ENCODE peak calls at places on chromosomes 2 and 18, in five cellular contexts. One of them, this sample, is unnamed.

GRCh38 chr2:12261993-12262680 is 454.6 kb upstream of the TRIB2 start:
- DNase-seq in lower leg skin: no peak
- DNase-seq in nephron progenitor cell: no peak
- DNase-seq in HuH-7: no peak
- DNase-seq in astrocyte of the spinal cord: peak
- DNase-seq in this sample: no peak

GRCh38 chr2:103459302-103459701 is 697.5 kb downstream of the TMEM182 start:
- DNase-seq in nephron progenitor cell: no peak
- DNase-seq in lower leg skin: no peak
- DNase-seq in astrocyte of the spinal cord: no peak
- DNase-seq in HuH-7: no peak
- DNase-seq in this sample: no peak

GRCh38 chr18:78789850-78790249 is 189.8 kb upstream of the SALL3 start:
- DNase-seq in lower leg skin: no peak
- DNase-seq in HuH-7: no peak
- DNase-seq in astrocyte of the spinal cord: no peak
- DNase-seq in nephron progenitor cell: no peak
- DNase-seq in this sample: no peak

GRCh38 chr2:146661494-146662096 is 1183.2 kb upstream of the ACVR2A start:
- DNase-seq in astrocyte of the spinal cord: peak
- DNase-seq in lower leg skin: no peak
- DNase-seq in HuH-7: no peak
- DNase-seq in nephron progenitor cell: no peak
- DNase-seq in this sample: peak

GRCh38 chr2:54767921-54768320 is 44.5 kb downstream of the EML6 start:
- DNase-seq in lower leg skin: no peak
- DNase-seq in HuH-7: no peak
- DNase-seq in nephron progenitor cell: no peak
- DNase-seq in astrocyte of the spinal cord: peak
- DNase-seq in this sample: no peak

GRCh38 chr2:40256649-40257048 is 195.2 kb downstream of the SLC8A1 start:
- DNase-seq in HuH-7: peak
- DNase-seq in nephron progenitor cell: no peak
- DNase-seq in astrocyte of the spinal cord: no peak
- DNase-seq in lower leg skin: no peak
- DNase-seq in this sample: peak

GRCh38 chr2:79591281-79591680 is 78.4 kb downstream of the CTNNA2 start:
- DNase-seq in astrocyte of the spinal cord: no peak
- DNase-seq in lower leg skin: no peak
- DNase-seq in HuH-7: no peak
- DNase-seq in nephron progenitor cell: no peak
- DNase-seq in this sample: no peak

GRCh38 chr2:195683174-195683573 is 26.1 kb downstream of the SLC39A10 start:
- DNase-seq in astrocyte of the spinal cord: peak
- DNase-seq in nephron progenitor cell: no peak
- DNase-seq in HuH-7: no peak
- DNase-seq in lower leg skin: no peak
- DNase-seq in this sample: no peak

GRCh38 chr2:88874063-88874657 is 182.7 kb downstream of the RPIA start:
- DNase-seq in lower leg skin: no peak
- DNase-seq in astrocyte of the spinal cord: peak
- DNase-seq in nephron progenitor cell: peak
- DNase-seq in HuH-7: peak
- DNase-seq in this sample: peak

GRCh38 chr18:21241224-21242131 is 554 bp upstream of the GREB1L start:
- DNase-seq in nephron progenitor cell: peak
- DNase-seq in HuH-7: peak
- DNase-seq in astrocyte of the spinal cord: no peak
- DNase-seq in lower leg skin: no peak
- DNase-seq in this sample: no peak

GRCh38 chr18:49046125-49046524 is 95.4 kb upstream of the SMAD7 start:
- DNase-seq in lower leg skin: no peak
- DNase-seq in astrocyte of the spinal cord: no peak
- DNase-seq in nephron progenitor cell: no peak
- DNase-seq in HuH-7: no peak
- DNase-seq in this sample: no peak

GRCh38 chr2:74548919-74549684 is 4.6 kb downstream of the LOXL3 start:
- DNase-seq in astrocyte of the spinal cord: peak
- DNase-seq in HuH-7: peak
- DNase-seq in lower leg skin: peak
- DNase-seq in nephron progenitor cell: peak
- DNase-seq in this sample: peak

GRCh38 chr2:184472481-184472880 is 125.8 kb upstream of the ZNF804A start:
- DNase-seq in astrocyte of the spinal cord: no peak
- DNase-seq in nephron progenitor cell: no peak
- DNase-seq in HuH-7: peak
- DNase-seq in lower leg skin: no peak
- DNase-seq in this sample: no peak

GRCh38 chr18:30106356-30106755 is 936.2 kb downstream of the DSC3 start:
- DNase-seq in HuH-7: no peak
- DNase-seq in nephron progenitor cell: no peak
- DNase-seq in astrocyte of the spinal cord: peak
- DNase-seq in lower leg skin: no peak
- DNase-seq in this sample: no peak

GRCh38 chr2:164061129-164061746 is 325.4 kb upstream of the FIGN start:
- DNase-seq in lower leg skin: no peak
- DNase-seq in HuH-7: peak
- DNase-seq in astrocyte of the spinal cord: peak
- DNase-seq in nephron progenitor cell: peak
- DNase-seq in this sample: peak

GRCh38 chr2:102502576-102502975 is 29.6 kb downstream of the SLC9A4 start:
- DNase-seq in lower leg skin: peak
- DNase-seq in HuH-7: no peak
- DNase-seq in nephron progenitor cell: no peak
- DNase-seq in astrocyte of the spinal cord: no peak
- DNase-seq in this sample: no peak

GRCh38 chr2:72111061-72111460 is 36.6 kb downstream of the CYP26B1 start:
- DNase-seq in nephron progenitor cell: no peak
- DNase-seq in astrocyte of the spinal cord: no peak
- DNase-seq in lower leg skin: peak
- DNase-seq in HuH-7: no peak
- DNase-seq in this sample: no peak

GRCh38 chr2:183998041-183998796 is 600.1 kb upstream of the ZNF804A start:
- DNase-seq in lower leg skin: no peak
- DNase-seq in astrocyte of the spinal cord: no peak
- DNase-seq in HuH-7: no peak
- DNase-seq in nephron progenitor cell: no peak
- DNase-seq in this sample: no peak

GRCh38 chr18:41391616-41392610 is 563.1 kb upstream of the PIK3C3 start:
- DNase-seq in HuH-7: peak
- DNase-seq in lower leg skin: no peak
- DNase-seq in nephron progenitor cell: peak
- DNase-seq in astrocyte of the spinal cord: peak
- DNase-seq in this sample: peak

GRCh38 chr18:70462078-70462439 is 173.2 kb downstream of the SOCS6 start:
- DNase-seq in astrocyte of the spinal cord: no peak
- DNase-seq in HuH-7: no peak
- DNase-seq in nephron progenitor cell: no peak
- DNase-seq in lower leg skin: no peak
- DNase-seq in this sample: no peak

GRCh38 chr2:146623771-146624170 is 1221.1 kb upstream of the ACVR2A start:
- DNase-seq in nephron progenitor cell: no peak
- DNase-seq in lower leg skin: no peak
- DNase-seq in HuH-7: no peak
- DNase-seq in astrocyte of the spinal cord: peak
- DNase-seq in this sample: no peak

GRCh38 chr18:69838620-69839411 is 108.9 kb downstream of the CD226 start:
- DNase-seq in lower leg skin: no peak
- DNase-seq in nephron progenitor cell: peak
- DNase-seq in astrocyte of the spinal cord: no peak
- DNase-seq in HuH-7: no peak
- DNase-seq in this sample: peak

GRCh38 chr2:122329266-122329665 is 573.8 kb downstream of the TSN start:
- DNase-seq in lower leg skin: no peak
- DNase-seq in astrocyte of the spinal cord: no peak
- DNase-seq in HuH-7: no peak
- DNase-seq in nephron progenitor cell: no peak
- DNase-seq in this sample: no peak

GRCh38 chr2:191638079-191638801 is 39.7 kb upstream of the NABP1 start:
- DNase-seq in astrocyte of the spinal cord: no peak
- DNase-seq in nephron progenitor cell: no peak
- DNase-seq in HuH-7: no peak
- DNase-seq in lower leg skin: no peak
- DNase-seq in this sample: peak